ENCODE peak calls at places on chromosome 11, in eight cellular contexts. A is fibroblast of lung, G is neural progenitor cell, V is SK-N-SH, J is H1, D is mesenchymal stem cell, R is H9, X is mammary epithelial cell. L is an unnamed sample.

GRCh38 chr11:69563946-69564780 is 76.8 kb upstream of the CCND1 start:
- DNase-seq in X (peak; percentile 23), G (no peak), R (no peak), J (no peak), D (peak; percentile 35), V (no peak), A (no peak), L (no peak)

GRCh38 chr11:17767301-17767885 is 32.8 kb downstream of the KCNC1 start:
- DNase-seq in V (no peak), G (no peak), D (no peak), A (no peak), X (no peak), J (no peak), R (no peak), L (no peak)

GRCh38 chr11:134246100-134246499 is 7.1 kb downstream of the THYN1 start:
- DNase-seq in G (no peak), A (no peak), J (no peak), D (no peak), X (no peak), R (no peak), V (no peak), L (no peak)

GRCh38 chr11:106794058-106794457 is 224.2 kb downstream of the GUCY1A2 start:
- DNase-seq in R (no peak), V (no peak), D (peak; percentile 36), X (no peak), A (peak; percentile 3), J (no peak), G (no peak), L (no peak)

GRCh38 chr11:108994887-108995286 is 330.0 kb downstream of the DDX10 start:
- DNase-seq in A (no peak), D (no peak), V (no peak), J (no peak), R (no peak), X (no peak), G (no peak), L (no peak)

GRCh38 chr11:18271206-18271605 is 5.1 kb downstream of the SAA1 start:
- DNase-seq in R (no peak), J (no peak), X (no peak), V (no peak), A (no peak), G (no peak), D (no peak), L (no peak)

GRCh38 chr11:107769189-107769588 is 57.3 kb upstream of the SLN start:
- DNase-seq in G (no peak), V (no peak), X (peak; percentile 29), R (no peak), J (no peak), D (peak; percentile 77), A (peak; percentile 20), L (peak; percentile 91)

GRCh38 chr11:60777572-60777971 is 7.6 kb upstream of the MS4A10 start:
- DNase-seq in G (no peak), A (peak; percentile 50), J (no peak), V (no peak), D (peak; percentile 87), R (no peak), X (peak; percentile 67), L (peak; percentile 90)

GRCh38 chr11:56799691-56800090 is 51.2 kb upstream of the OR9G4 start:
- DNase-seq in X (no peak), A (no peak), J (no peak), G (no peak), R (no peak), D (no peak), V (no peak), L (no peak)

GRCh38 chr11:429931-430456 is 11.8 kb downstream of the ANO9 start:
- DNase-seq in V (peak; percentile 58), G (no peak), R (no peak), X (no peak), D (no peak), J (no peak), A (no peak), L (no peak)

GRCh38 chr11:46555269-46556054 is 38.4 kb downstream of the AMBRA1 start:
- DNase-seq in R (no peak), V (no peak), J (no peak), A (peak; percentile 12), D (no peak), X (no peak), G (no peak), L (no peak)

GRCh38 chr11:118924591-118925585 is 838 bp downstream of the BCL9L start:
- DNase-seq in D (peak; percentile 60), V (peak; percentile 90), J (no peak), R (peak; percentile 71), X (peak; percentile 46), A (peak; percentile 31), G (peak; percentile 81), L (peak; percentile 54)

GRCh38 chr11:22657101-22657694 is 9.2 kb upstream of the GAS2 start:
- DNase-seq in A (no peak), D (no peak), G (no peak), X (no peak), R (no peak), J (no peak), V (no peak), L (no peak)

GRCh38 chr11:14414470-14415461 is 55.8 kb upstream of the RRAS2 start:
- DNase-seq in J (no peak), V (no peak), A (peak; percentile 33), R (no peak), D (peak; percentile 23), G (no peak), X (no peak), L (no peak)

GRCh38 chr11:83629775-83630174 is 343.6 kb upstream of the CCDC90B start:
- DNase-seq in R (no peak), G (no peak), X (no peak), V (no peak), A (no peak), J (no peak), D (no peak), L (no peak)

GRCh38 chr11:113874096-113874919 is 1.1 kb downstream of the USP28 start:
- DNase-seq in A (no peak), J (no peak), X (peak; percentile 23), D (peak; percentile 46), G (no peak), R (no peak), V (no peak), L (no peak)

GRCh38 chr11:87859583-87859982 is 315.7 kb downstream of the RAB38 start:
- DNase-seq in V (no peak), X (no peak), J (no peak), G (no peak), A (no peak), D (no peak), R (no peak), L (peak; percentile 52)

GRCh38 chr11:66142370-66143263 is 72.5 kb downstream of the PACS1 start:
- DNase-seq in D (peak; percentile 62), G (no peak), R (no peak), J (no peak), V (no peak), A (no peak), X (peak; percentile 84), L (peak; percentile 97)

DNA sequence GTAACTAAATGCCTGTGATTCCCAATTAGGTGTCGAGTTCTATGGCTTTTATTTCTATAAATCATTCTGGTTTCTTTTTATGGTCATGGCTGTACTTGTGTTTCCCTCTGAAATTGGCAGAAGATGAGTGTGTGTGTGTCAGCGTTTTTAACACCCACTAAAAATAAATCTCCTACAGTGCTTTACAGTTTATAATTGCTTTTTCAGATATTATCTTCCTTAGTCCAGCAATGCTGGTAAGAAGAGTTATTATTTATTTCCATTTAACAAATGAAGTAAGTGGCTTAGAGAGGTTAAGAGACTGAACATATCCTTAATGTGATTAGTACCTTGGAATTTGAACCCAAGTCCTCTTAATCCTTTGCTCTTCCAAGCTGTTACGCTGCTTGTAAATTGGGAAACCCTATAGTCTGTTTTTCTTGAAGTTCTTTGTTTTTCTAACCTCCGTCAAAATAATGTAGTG is 125.2 kb downstream of the TEAD1 start:
- DNase-seq in X (no peak), R (no peak), G (no peak), V (no peak), D (no peak), A (no peak), J (no peak), L (no peak)
- H3K4me1 ChIP-seq in X (peaks cover 63% of the 10 kb centered on the region), R (peaks cover 31% of the 10 kb centered on the region), G (peaks cover 72% of the 10 kb centered on the region), V (peaks cover 56% of the 10 kb centered on the region), D (peaks cover 20% of the 10 kb centered on the region), A (peaks cover 22% of the 10 kb centered on the region), J (peaks cover 36% of the 10 kb centered on the region), L (peaks cover 60% of the 10 kb centered on the region)

DNA sequence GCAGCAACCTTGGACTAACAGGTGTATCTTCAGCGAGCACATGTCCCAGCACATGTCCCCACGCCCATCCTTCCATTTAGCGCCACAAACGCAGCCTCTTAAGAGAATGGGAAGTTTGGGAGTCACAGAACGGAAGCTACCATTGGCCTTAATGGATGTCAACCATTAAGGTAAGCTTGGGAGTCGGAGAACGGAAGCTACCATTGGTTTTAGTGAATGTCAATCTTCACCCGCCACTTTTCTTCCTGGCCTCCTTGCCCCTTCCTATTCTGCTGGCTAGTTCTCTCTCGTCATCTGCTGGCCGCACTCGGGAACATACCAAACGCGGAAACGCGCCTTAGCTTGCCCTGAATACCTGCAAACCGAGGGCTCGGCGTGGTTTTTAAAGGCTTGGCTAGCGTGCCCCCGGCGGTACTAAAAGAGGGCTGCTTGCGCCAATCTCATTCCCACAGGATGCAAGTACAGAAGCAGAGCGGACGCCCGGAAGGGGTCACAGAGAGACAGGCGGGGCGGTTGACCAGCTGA is 24.3 kb downstream of the GLYATL1 start:
- DNase-seq in D (peak; percentile 34), R (peak; percentile 94), X (peak; percentile 89), A (peak; percentile 82), G (peak; percentile 81), V (peak; percentile 15), J (peak; percentile 70), L (no peak)
- H3K4me2 ChIP-seq in D (peak overlapping the region; percentile 44), R (peak overlapping the region; percentile 11), X (no peak overlapping the region), A (peak overlapping the region; percentile 75), G (peak overlapping the region; percentile 45), V (peak overlapping the region; percentile 59), J (peak overlapping the region; percentile 60), L (no peak overlapping the region)

GRCh38 chr11:86565787-86566186 is 106.6 kb downstream of the ME3 start:
- DNase-seq in V (no peak), R (no peak), G (no peak), D (no peak), A (no peak), J (no peak), X (no peak), L (no peak)
- H2AFZ ChIP-seq in V (no peak overlapping the region), R (no peak overlapping the region), G (no peak overlapping the region), D (no peak overlapping the region), A (no peak overlapping the region), J (no peak overlapping the region), X (no peak overlapping the region), L (no peak overlapping the region)

GRCh38 chr11:33742249-33742851 is 6.1 kb upstream of the CD59 start:
- DNase-seq in X (no peak), J (no peak), D (peak; percentile 36), G (no peak), V (peak; percentile 20), A (peak; percentile 65), R (no peak), L (peak; percentile 60)

GRCh38 chr11:33751878-33752277 is 15.7 kb upstream of the CD59 start:
- DNase-seq in X (no peak), V (no peak), G (no peak), J (no peak), A (no peak), R (no peak), D (no peak), L (no peak)

GRCh38 chr11:33743291-33743690 is 7.1 kb upstream of the CD59 start:
- DNase-seq in R (no peak), D (no peak), A (no peak), V (no peak), X (no peak), G (no peak), J (no peak), L (no peak)

GRCh38 chr11:33753304-33753703 is 17.1 kb upstream of the CD59 start:
- DNase-seq in V (no peak), D (peak; percentile 37), J (no peak), R (no peak), A (peak; percentile 66), G (no peak), X (peak; percentile 45), L (peak; percentile 21)

GRCh38 chr11:33747969-33748368 is 11.7 kb upstream of the CD59 start:
- DNase-seq in J (no peak), X (no peak), V (no peak), A (peak; percentile 81), R (no peak), G (no peak), D (peak; percentile 52), L (no peak)
- H3K4me1 ChIP-seq in J (no peaks in the 10 kb centered on the region), X (no peaks in the 10 kb centered on the region), V (peaks cover 7% of the 10 kb centered on the region), A (peaks cover 3% of the 10 kb centered on the region), R (no peaks in the 10 kb centered on the region), G (no peaks in the 10 kb centered on the region), D (no peaks in the 10 kb centered on the region), L (no peaks in the 10 kb centered on the region)

L was measured in PC-3.